ENCODE peak calls at places on chromosomes 5 and 9, in five cellular contexts. B, C, R, P and S are unnamed samples.

GRCh38 chr5:76402880-76403712 is at the start of gene IQGAP2:
- DNase-seq in R (peak), C (peak), B (peak), P (no peak), S (peak)

GRCh38 chr5:1185038-1185651 is 16.2 kb upstream of the SLC6A19 start:
- DNase-seq in P (no peak), R (no peak), B (no peak), C (no peak), S (no peak)

GRCh38 chr5:31941356-31941755 is 232.8 kb downstream of the GOLPH3 start:
- DNase-seq in C (no peak), B (no peak), P (no peak), R (no peak), S (no peak)

GRCh38 chr9:99907208-99907532 is 716 bp downstream of the STX17 start:
- DNase-seq in C (no peak), B (no peak), P (no peak), R (no peak), S (no peak)

GRCh38 chr9:5902377-5902776 is 11.7 kb downstream of the MLANA start:
- DNase-seq in C (no peak), R (no peak), B (no peak), P (no peak), S (no peak)

GRCh38 chr5:1910081-1910760 is 27.5 kb upstream of the IRX4 start:
- DNase-seq in C (no peak), P (no peak), B (no peak), R (no peak), S (no peak)

GRCh38 chr9:124809741-124810500 is 33.0 kb downstream of the OLFML2A start:
- DNase-seq in P (no peak), R (no peak), B (no peak), C (no peak), S (no peak)

GRCh38 chr5:67425514-67425913 is 228.9 kb upstream of the CD180 start:
- DNase-seq in C (peak), B (no peak), R (no peak), P (no peak), S (no peak)

GRCh38 chr9:134656334-134657034 is 14.9 kb downstream of the COL5A1 start:
- DNase-seq in C (no peak), B (no peak), P (no peak), R (peak), S (no peak)

GRCh38 chr9:108040783-108041182 is 551.2 kb upstream of the KLF4 start:
- DNase-seq in B (no peak), P (no peak), R (peak), C (peak), S (no peak)

GRCh38 chr9:4066120-4066519 is 233.7 kb downstream of the GLIS3 start:
- DNase-seq in B (no peak), P (no peak), C (no peak), R (no peak), S (no peak)

GRCh38 chr5:154587123-154587725 is 109.2 kb upstream of the HAND1 start:
- DNase-seq in P (no peak), B (no peak), R (peak), C (no peak), S (no peak)

GRCh38 chr5:154583545-154584168 is 105.6 kb upstream of the HAND1 start:
- DNase-seq in C (no peak), R (no peak), P (no peak), B (no peak), S (no peak)

GRCh38 chr5:154589511-154589910 is 111.5 kb upstream of the HAND1 start:
- DNase-seq in B (no peak), P (no peak), R (no peak), C (no peak), S (no peak)

GRCh38 chr5:154590093-154590724 is 112.2 kb upstream of the HAND1 start:
- DNase-seq in B (no peak), P (no peak), R (no peak), C (no peak), S (no peak)

GRCh38 chr5:154588091-154588762 is 110.2 kb upstream of the HAND1 start:
- DNase-seq in B (no peak), C (no peak), R (no peak), P (no peak), S (no peak)
- H4K91ac ChIP-seq in B (no peak), C (no peak), R (no peak), P (no peak), S (no peak)

GRCh38 chr9:91186311-91187101 is 175.2 kb downstream of the AUH start:
- DNase-seq in B (no peak), C (peak), P (no peak), R (no peak), S (no peak)
- H3K23ac ChIP-seq in B (no peak), C (peak), P (no peak), R (no peak), S (no peak)

DNA sequence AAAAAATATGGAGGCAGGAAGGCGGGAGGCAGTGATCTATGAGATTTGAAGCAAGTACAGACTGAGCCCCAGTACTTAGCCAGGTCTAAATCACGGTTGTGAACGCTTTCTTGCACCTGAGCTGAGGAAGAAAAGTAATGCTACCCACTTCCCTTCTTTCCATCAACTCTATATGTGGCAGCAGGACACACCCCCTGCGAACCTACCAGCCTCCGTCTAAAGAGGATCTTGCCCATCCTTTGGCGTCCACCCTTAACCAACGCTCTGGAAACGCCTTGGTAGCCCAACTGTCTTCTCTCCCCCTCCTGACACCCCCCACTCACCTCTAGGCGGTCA is 545 bp downstream of the HMGCS1 start:
- DNase-seq in P (no peak), C (no peak), B (no peak), R (no peak), S (no peak)
- H2BK120ac ChIP-seq in P (peak), C (no peak), B (no peak), R (no peak), S (no peak)

GRCh38 chr9:121267689-121268597 is at the start of gene GSN:
- DNase-seq in P (no peak), B (peak), R (peak), C (peak), S (no peak)
- H4K91ac ChIP-seq in P (peak), B (no peak), R (peak), C (peak), S (no peak)

DNA sequence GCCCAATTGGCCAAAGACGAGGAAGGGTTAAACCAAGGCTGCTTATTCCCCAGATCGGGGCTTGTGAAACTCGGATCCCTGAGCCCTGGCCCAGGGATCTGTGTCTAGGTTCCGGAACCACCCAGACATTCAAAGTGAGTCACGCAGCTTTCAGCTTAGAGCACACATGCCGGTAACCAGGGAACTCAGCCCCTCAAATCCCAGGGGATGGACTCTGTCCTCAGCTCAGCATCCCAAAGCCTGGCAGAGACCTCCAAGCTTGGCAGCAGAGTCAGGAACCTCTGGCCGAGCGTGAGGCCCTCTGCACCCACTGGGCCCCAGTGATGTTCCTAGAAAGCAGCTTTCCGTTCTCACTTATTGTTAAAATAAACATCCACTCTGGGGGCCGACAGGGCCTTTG is 5.1 kb downstream of the PNPLA7 start:
- DNase-seq in C (peak), R (peak), B (no peak), P (no peak), S (no peak)
- H3K23ac ChIP-seq in C (no peak), R (no peak), B (no peak), P (no peak), S (no peak)

GRCh38 chr9:113526231-113526746 is 62.8 kb downstream of the RGS3 start:
- DNase-seq in B (no peak), R (no peak), P (no peak), C (no peak), S (no peak)

GRCh38 chr9:113525208-113525607 is 61.7 kb downstream of the RGS3 start:
- DNase-seq in P (no peak), R (no peak), B (no peak), C (no peak), S (no peak)

GRCh38 chr9:113524460-113524859 is 60.9 kb downstream of the RGS3 start:
- DNase-seq in C (no peak), R (no peak), B (no peak), P (no peak), S (no peak)

GRCh38 chr9:113526841-113527240 is 63.3 kb downstream of the RGS3 start:
- DNase-seq in R (no peak), C (peak), B (no peak), P (no peak), S (no peak)

DNA sequence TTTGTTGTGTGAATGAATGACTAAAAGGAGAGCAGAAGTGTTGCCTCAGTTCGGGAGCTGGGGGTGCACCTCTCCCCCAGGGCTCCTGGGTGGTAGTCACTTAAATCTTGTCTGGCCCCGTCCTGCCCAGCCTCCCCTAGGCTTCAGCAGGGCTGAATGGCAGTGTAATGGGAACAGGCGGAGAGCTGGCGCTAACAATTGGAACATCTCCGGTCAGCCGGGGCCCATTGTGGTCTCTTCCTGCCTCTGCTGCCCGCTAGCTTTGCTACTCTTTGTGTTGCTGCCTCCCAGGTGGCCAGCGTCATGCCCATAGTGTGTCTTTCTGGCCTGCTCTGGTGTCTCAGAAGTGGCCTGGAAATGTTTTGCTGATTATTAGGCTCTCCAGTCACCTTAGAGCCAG is 62.3 kb downstream of the RGS3 start:
- DNase-seq in B (no peak), R (no peak), P (no peak), C (no peak), S (no peak)
- H2BK120ac ChIP-seq in B (no peak), R (no peak), P (no peak), C (no peak), S (no peak)